ENCODE peak calls at places on chromosomes 1 and 21, in ten cellular contexts. U is BE2C; A is tibial artery; O is heart left ventricle; F is OCI-LY7; Q is naive thymus-derived CD4-positive, alpha-beta T cell; W is small intestine; B is IMR-90; D is CD8-positive, alpha-beta T cell; T is breast epithelium. K is an unnamed sample.
A peak's percentile ranks its signal among the peaks of the same experiment; 100 is the strongest.

GRCh38 chr1:19762175-19762779 is 37.4 kb downstream of the TMCO4 start:
- DNase-seq in A (no peak), D (no peak), F (peak; percentile 44), T (no peak), W (no peak), O (no peak), U (peak; percentile 46), B (peak; percentile 23), Q (peak; percentile 9), K (peak; percentile 6)

GRCh38 chr1:214584805-214585766 is 17.9 kb upstream of the CENPF start:
- DNase-seq in U (no peak), B (peak; percentile 73), A (no peak), F (no peak), T (no peak), Q (no peak), W (peak; percentile 47), O (no peak), D (no peak), K (no peak)

GRCh38 chr1:109527098-109527811 is 12.4 kb upstream of the GPR61 start:
- DNase-seq in Q (no peak), U (no peak), B (no peak), A (no peak), D (no peak), F (no peak), T (no peak), O (no peak), W (no peak), K (no peak)

GRCh38 chr1:25431495-25432363 is 1.0 kb downstream of the MACO1 start:
- DNase-seq in D (no peak), F (no peak), Q (no peak), B (no peak), W (no peak), O (peak; percentile 33), A (peak; percentile 67), U (no peak), T (no peak), K (peak; percentile 20)

GRCh38 chr21:44871576-44872265 is 1.8 kb downstream of the PTTG1IP start:
- DNase-seq in Q (no peak), A (peak; percentile 81), O (peak; percentile 64), F (no peak), D (no peak), U (no peak), T (no peak), B (peak; percentile 77), W (peak; percentile 75), K (no peak)

GRCh38 chr1:15432327-15432726 is 5.9 kb upstream of the CTRC start:
- DNase-seq in B (no peak), T (no peak), F (no peak), A (no peak), W (no peak), U (no peak), O (no peak), D (no peak), Q (no peak), K (no peak)

GRCh38 chr1:33349081-33349759 is 28.3 kb upstream of the A3GALT2 start:
- DNase-seq in A (peak; percentile 76), T (no peak), D (peak; percentile 10), B (no peak), O (no peak), U (peak; percentile 21), W (peak; percentile 40), F (peak; percentile 61), Q (peak; percentile 38), K (no peak)

GRCh38 chr1:206581571-206581981 is 30.7 kb downstream of the EIF2D start:
- DNase-seq in A (peak; percentile 73), W (no peak), T (no peak), O (no peak), U (no peak), F (no peak), D (peak; percentile 52), B (no peak), Q (no peak), K (no peak)

GRCh38 chr1:209248649-209249279 is 334.8 kb upstream of the CAMK1G start:
- DNase-seq in D (no peak), F (peak; percentile 56), O (no peak), T (peak; percentile 52), U (peak; percentile 65), A (no peak), Q (no peak), B (peak; percentile 54), W (peak; percentile 57), K (no peak)

GRCh38 chr1:85289207-85289847 is 12.9 kb upstream of the BCL10 start:
- DNase-seq in W (peak; percentile 13), U (no peak), O (no peak), F (no peak), T (no peak), A (no peak), D (no peak), Q (no peak), B (peak; percentile 97), K (no peak)

GRCh38 chr1:94063379-94063778 is 57.6 kb downstream of the ABCA4 start:
- DNase-seq in U (peak; percentile 18), F (no peak), W (peak; percentile 23), B (peak; percentile 67), T (no peak), A (no peak), Q (no peak), O (peak; percentile 61), D (no peak), K (peak; percentile 84)

GRCh38 chr1:116731439-116731838 is 22.8 kb upstream of the CD2 start:
- DNase-seq in W (no peak), Q (no peak), T (no peak), U (no peak), A (no peak), F (no peak), O (no peak), B (no peak), D (no peak), K (no peak)

GRCh38 chr1:166933137-166933536 is 42.2 kb downstream of the ILDR2 start:
- DNase-seq in D (no peak), O (no peak), A (no peak), T (no peak), F (peak; percentile 7), W (no peak), B (no peak), U (no peak), Q (no peak), K (no peak)

GRCh38 chr1:97366986-97367385 is 553.8 kb downstream of the DPYD start:
- DNase-seq in D (no peak), W (no peak), T (no peak), U (no peak), Q (no peak), B (no peak), A (no peak), F (no peak), O (no peak), K (no peak)

GRCh38 chr1:26677306-26678115 is 18.3 kb upstream of the ARID1A start:
- DNase-seq in Q (peak; percentile 23), A (peak; percentile 86), F (peak; percentile 82), W (peak; percentile 98), O (peak; percentile 78), U (peak; percentile 39), T (peak; percentile 91), B (peak; percentile 64), D (peak; percentile 16), K (peak; percentile 63)

GRCh38 chr1:167223144-167224103 is 2.7 kb downstream of the POU2F1 start:
- DNase-seq in A (no peak), B (peak; percentile 21), O (no peak), U (no peak), D (no peak), W (peak; percentile 68), T (no peak), F (no peak), Q (no peak), K (no peak)

GRCh38 chr1:46183926-46184557 is 7.8 kb upstream of the P3R3URF start:
- DNase-seq in W (no peak), O (no peak), Q (no peak), T (no peak), F (no peak), B (no peak), U (no peak), D (no peak), A (no peak), K (no peak)

GRCh38 chr1:245437401-245437800 is 282.6 kb downstream of the KIF26B start:
- DNase-seq in Q (no peak), W (no peak), A (no peak), U (no peak), T (no peak), F (no peak), O (no peak), D (no peak), B (no peak), K (no peak)

GRCh38 chr1:107480548-107480947 is 339.7 kb downstream of the NTNG1 start:
- DNase-seq in D (no peak), B (no peak), W (no peak), O (no peak), F (peak; percentile 11), U (peak; percentile 68), Q (no peak), A (no peak), T (no peak), K (no peak)
- H3K4me3 ChIP-seq in D (no peak overlapping the region), B (no peak overlapping the region), W (no peak overlapping the region), O (no peak overlapping the region), F (no peak overlapping the region), U (peak overlapping the region; percentile 54), Q (no peak overlapping the region), A (no peak overlapping the region), T (no peak overlapping the region), K (no peak overlapping the region)

GRCh38 chr21:41763996-41764395 is 2.9 kb downstream of the RIPK4 start:
- DNase-seq in Q (no peak), B (no peak), W (no peak), O (no peak), U (no peak), A (no peak), D (no peak), F (no peak), T (no peak), K (no peak)
- H3K4me1 ChIP-seq in Q (peaks cover 11% of the 10 kb centered on the region), B (peaks cover 4% of the 10 kb centered on the region), W (peaks cover 3% of the 10 kb centered on the region), O (peaks cover 40% of the 10 kb centered on the region), U (no peaks in the 10 kb centered on the region), A (no peaks in the 10 kb centered on the region), D (peaks cover 27% of the 10 kb centered on the region), F (peaks cover 25% of the 10 kb centered on the region), T (no peaks in the 10 kb centered on the region), K (peaks cover 41% of the 10 kb centered on the region)

DNA sequence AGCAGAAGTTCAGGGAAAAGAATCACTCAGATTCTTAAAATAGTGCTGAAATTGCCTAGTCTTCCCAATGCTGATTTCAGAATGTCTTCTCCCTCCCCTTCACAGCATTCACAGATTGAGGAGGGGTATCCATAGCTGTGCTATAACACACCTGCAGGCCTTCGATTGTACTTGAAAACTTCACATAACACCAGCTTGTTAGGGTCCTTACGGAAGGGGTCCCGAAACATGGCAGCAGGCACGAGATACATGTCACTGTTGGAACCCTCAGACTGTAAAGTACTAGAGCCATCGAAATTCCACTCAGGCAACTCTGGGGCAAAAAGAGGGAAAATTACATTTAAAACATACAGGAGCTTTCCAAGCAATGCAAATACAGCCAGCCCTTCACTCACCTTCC is 4.6 kb downstream of the GLUL start:
- DNase-seq in B (no peak), A (no peak), O (no peak), F (no peak), U (no peak), Q (no peak), D (no peak), T (no peak), W (no peak), K (no peak)
- H3K36me3 ChIP-seq in B (peaks cover 52% of the 10 kb centered on the region), A (peaks cover 88% of the 10 kb centered on the region), O (peaks cover 52% of the 10 kb centered on the region), F (no peaks in the 10 kb centered on the region), U (peaks cover 60% of the 10 kb centered on the region), Q (no peaks in the 10 kb centered on the region), D (no peaks in the 10 kb centered on the region), T (peaks cover 21% of the 10 kb centered on the region), W (no peaks in the 10 kb centered on the region), K (no peaks in the 10 kb centered on the region)

DNA sequence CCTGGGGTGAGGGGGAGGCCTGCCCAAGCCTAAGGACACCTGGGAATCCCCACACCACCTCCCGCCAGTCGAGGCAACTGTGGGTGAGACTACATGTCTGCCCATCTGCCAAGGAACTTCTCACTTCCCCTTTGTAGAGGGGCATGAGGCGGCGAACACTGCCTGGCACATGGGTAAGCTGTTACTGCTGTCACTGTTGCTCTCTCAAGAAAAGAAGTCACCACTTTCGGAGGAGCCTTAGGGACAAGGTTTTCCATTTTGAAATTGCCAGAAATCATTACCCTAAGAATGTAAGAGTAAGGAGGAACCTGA is 23.4 kb downstream of the SLC2A1 start:
- DNase-seq in T (peak; percentile 18), F (peak; percentile 50), W (no peak), A (peak; percentile 65), D (no peak), U (no peak), B (no peak), O (no peak), Q (no peak), K (no peak)
- H3K4me3 ChIP-seq in T (no peak overlapping the region), F (no peak overlapping the region), W (no peak overlapping the region), A (no peak overlapping the region), D (no peak overlapping the region), U (no peak overlapping the region), B (no peak overlapping the region), O (no peak overlapping the region), Q (no peak overlapping the region), K (no peak overlapping the region)

K was measured in heart right ventricle.